ENCODE peak calls at places on chromosomes 5 and 9, in five cellular contexts. I, O, R, U and J are unnamed samples.
A peak's percentile ranks its signal among the peaks of the same experiment; 100 is the strongest.

GRCh38 chr5:63262191-63262981 is 683.8 kb downstream of the LRRC70 start:
- DNase-seq in I (no peak), O (peak; percentile 73), R (peak; percentile 72), U (peak; percentile 44), J (peak; percentile 42)

GRCh38 chr9:95385521-95385920 is 68.0 kb upstream of the FANCC start:
- DNase-seq in I (no peak), O (no peak), R (no peak), U (no peak), J (no peak)

GRCh38 chr9:89532478-89532877 is 34.6 kb upstream of the SEMA4D start:
- DNase-seq in I (no peak), O (no peak), R (no peak), U (no peak), J (no peak)

GRCh38 chr5:68141494-68141893 is 74.1 kb upstream of the PIK3R1 start:
- DNase-seq in I (no peak), O (peak; percentile 65), R (no peak), U (peak; percentile 83), J (peak; percentile 66)

GRCh38 chr5:5331838-5332237 is 90.6 kb upstream of the ICE1 start:
- DNase-seq in I (no peak), O (no peak), R (no peak), U (no peak), J (peak; percentile 44)

GRCh38 chr5:181189962-181190710 is 14.9 kb downstream of the TRIM7 start:
- DNase-seq in I (no peak), O (peak; percentile 35), R (no peak), U (no peak), J (no peak)

GRCh38 chr9:119273984-119274665 is 95.1 kb downstream of the BRINP1 start:
- DNase-seq in I (no peak), O (peak; percentile 60), R (peak; percentile 39), U (no peak), J (peak; percentile 52)

GRCh38 chr5:6450235-6450860 is 1.7 kb downstream of the UBE2QL1 start:
- DNase-seq in I (no peak), O (no peak), R (no peak), U (no peak), J (no peak)

GRCh38 chr5:143262393-143263174 is 140.9 kb downstream of the NR3C1 start:
- DNase-seq in I (no peak), O (peak; percentile 94), R (peak; percentile 91), U (peak; percentile 99), J (peak; percentile 88)

GRCh38 chr9:126397056-126397455 is 70.4 kb downstream of the MVB12B start:
- DNase-seq in I (no peak), O (no peak), R (peak; percentile 35), U (no peak), J (no peak)

GRCh38 chr9:113772121-113772885 is 103.8 kb upstream of the ZNF618 start:
- DNase-seq in I (no peak), O (peak; percentile 76), R (peak; percentile 24), U (peak; percentile 52), J (peak; percentile 70)

GRCh38 chr5:5573798-5574380 is 151.4 kb downstream of the ICE1 start:
- DNase-seq in I (no peak), O (no peak), R (no peak), U (no peak), J (no peak)

GRCh38 chr9:68974431-68974830 is 39.5 kb downstream of the PRKACG start:
- DNase-seq in I (no peak), O (no peak), R (no peak), U (no peak), J (no peak)

GRCh38 chr5:17343675-17344074 is 126.2 kb downstream of the BASP1 start:
- DNase-seq in I (no peak), O (peak; percentile 79), R (peak; percentile 85), U (peak; percentile 92), J (peak; percentile 84)

GRCh38 chr5:72611111-72611724 is 104.0 kb upstream of the ZNF366 start:
- DNase-seq in I (peak; percentile 81), O (peak; percentile 90), R (peak; percentile 43), U (peak; percentile 74), J (peak; percentile 49)

GRCh38 chr9:8718121-8718725 is 918.6 kb upstream of the DMAC1 start:
- DNase-seq in I (no peak), O (peak; percentile 1), R (no peak), U (peak; percentile 65), J (peak; percentile 86)

GRCh38 chr5:120366047-120366446 is 98.1 kb upstream of the PRR16 start:
- DNase-seq in I (no peak), O (peak; percentile 4), R (peak; percentile 54), U (peak; percentile 72), J (peak; percentile 30)

GRCh38 chr5:80745490-80745889 is 90.7 kb upstream of the DHFR start:
- DNase-seq in I (no peak), O (peak; percentile 40), R (peak; percentile 73), U (peak; percentile 67), J (peak; percentile 67)

GRCh38 chr9:127426756-127427155 is 2.6 kb downstream of the ZNF79 start:
- DNase-seq in I (no peak), O (no peak), R (peak; percentile 37), U (no peak), J (no peak)
- H3K4me2 ChIP-seq in I (no peak overlapping the region), O (no peak overlapping the region), R (peak overlapping the region; percentile 7), U (no peak overlapping the region), J (no peak overlapping the region)

DNA sequence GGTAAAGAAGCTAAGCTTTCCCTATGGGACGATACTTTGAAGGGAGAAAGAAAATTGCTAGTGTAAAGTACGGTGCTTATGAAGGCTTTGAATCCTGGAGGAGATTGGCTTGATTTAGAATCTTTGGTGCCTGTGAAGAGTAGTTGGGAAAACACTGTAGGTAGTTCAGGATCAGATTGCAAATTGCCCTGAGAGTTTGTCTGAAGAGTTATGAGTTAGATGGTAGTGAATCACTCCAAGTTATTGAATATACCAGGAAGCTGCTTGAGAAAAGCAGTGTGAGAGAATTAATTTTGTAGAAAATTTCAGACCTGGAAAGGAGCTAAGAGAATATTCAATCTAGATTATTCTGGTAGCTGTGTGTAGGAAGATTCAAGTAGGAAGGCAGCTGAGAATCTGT is 11.5 kb downstream of the MAN2A1 start:
- DNase-seq in I (no peak), O (peak; percentile 20), R (no peak), U (peak; percentile 45), J (no peak)
- H3K4me1 ChIP-seq in I (peaks cover 20% of the 10 kb centered on the region), O (peaks cover 20% of the 10 kb centered on the region), R (no peaks in the 10 kb centered on the region), U (peaks cover 3% of the 10 kb centered on the region), J (no peaks in the 10 kb centered on the region)

DNA sequence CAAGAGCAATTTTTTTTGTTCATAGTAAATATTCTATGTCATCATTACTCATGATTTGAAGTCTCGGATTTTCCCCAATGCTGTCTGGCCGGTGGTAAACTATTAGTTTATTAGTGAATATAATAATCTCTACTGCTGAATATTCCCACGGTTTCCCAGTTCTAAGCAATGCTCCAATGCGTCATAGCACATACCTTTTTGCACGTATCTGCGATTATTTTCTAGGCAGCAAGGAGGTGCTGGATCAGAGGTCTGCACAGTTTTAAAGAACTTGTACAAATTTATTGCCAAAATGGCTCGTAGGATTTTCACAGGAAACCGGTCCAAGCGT is 43.9 kb upstream of the TCF7 start:
- DNase-seq in I (no peak), O (peak; percentile 49), R (peak; percentile 69), U (peak; percentile 10), J (peak; percentile 16)
- H3K9ac ChIP-seq in I (no peak overlapping the region), O (peak overlapping the region; percentile 66), R (no peak overlapping the region), U (no peak overlapping the region), J (peak overlapping the region; percentile 71)

GRCh38 chr9:93136693-93137092 is 2.6 kb upstream of the NINJ1 start:
- DNase-seq in I (no peak), O (no peak), R (no peak), U (no peak), J (no peak)

GRCh38 chr9:93134740-93135444 is 841 bp upstream of the NINJ1 start:
- DNase-seq in I (no peak), O (no peak), R (no peak), U (peak; percentile 82), J (no peak)

GRCh38 chr9:93134018-93134739 is at the start of gene NINJ1:
- DNase-seq in I (peak; percentile 65), O (peak; percentile 88), R (peak; percentile 95), U (peak; percentile 60), J (peak; percentile 54)

GRCh38 chr9:93137362-93137761 is 3.3 kb upstream of the NINJ1 start:
- DNase-seq in I (no peak), O (no peak), R (no peak), U (no peak), J (no peak)

GRCh38 chr9:93136011-93136440 is 2.0 kb upstream of the NINJ1 start:
- DNase-seq in I (no peak), O (peak; percentile 71), R (no peak), U (peak; percentile 58), J (no peak)
- H3K4me2 ChIP-seq in I (no peak overlapping the region), O (no peak overlapping the region), R (no peak overlapping the region), U (no peak overlapping the region), J (no peak overlapping the region)

GRCh38 chr5:149826574-149826973 is 96.5 kb downstream of the PPARGC1B start:
- DNase-seq in I (no peak), O (no peak), R (no peak), U (peak; percentile 59), J (no peak)

GRCh38 chr5:149828161-149829011 is 98.3 kb downstream of the PPARGC1B start:
- DNase-seq in I (peak; percentile 86), O (peak; percentile 91), R (peak; percentile 89), U (peak; percentile 91), J (peak; percentile 77)

GRCh38 chr5:149827086-149827485 is 97.0 kb downstream of the PPARGC1B start:
- DNase-seq in I (no peak), O (no peak), R (no peak), U (no peak), J (no peak)

GRCh38 chr5:149829954-149830353 is 99.8 kb downstream of the PPARGC1B start:
- DNase-seq in I (no peak), O (no peak), R (no peak), U (no peak), J (no peak)

DNA sequence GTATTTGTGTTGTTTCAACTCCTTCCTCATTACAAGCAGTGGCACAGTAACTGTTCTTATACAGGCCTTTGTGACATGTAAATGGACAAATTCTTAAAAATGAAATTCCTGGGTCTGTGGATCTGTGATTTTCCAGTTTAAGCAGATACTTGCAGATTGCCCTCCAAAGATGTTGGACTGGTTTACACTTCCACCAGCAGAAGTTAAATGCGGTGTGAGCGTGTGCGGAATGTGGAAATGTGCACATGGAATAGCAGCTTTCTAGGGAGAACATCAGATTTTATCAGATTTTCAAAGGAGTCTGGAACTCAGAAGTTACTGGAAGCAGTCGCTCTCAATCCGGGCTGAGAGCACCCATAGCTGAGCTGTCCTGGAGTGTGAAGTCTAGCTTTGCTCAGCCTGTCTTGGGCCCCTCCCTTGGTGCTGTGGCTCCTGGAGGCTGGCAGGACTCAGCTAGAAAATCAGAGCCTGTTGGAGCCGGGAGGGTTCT is 97.4 kb downstream of the PPARGC1B start:
- DNase-seq in I (no peak), O (no peak), R (no peak), U (no peak), J (no peak)
- H3K4me1 ChIP-seq in I (no peaks in the 10 kb centered on the region), O (peaks cover 4% of the 10 kb centered on the region), R (no peaks in the 10 kb centered on the region), U (no peaks in the 10 kb centered on the region), J (no peaks in the 10 kb centered on the region)

GRCh38 chr5:55226934-55227737 is at the start of gene MCIDAS:
- DNase-seq in I (peak; percentile 81), O (peak; percentile 70), R (peak; percentile 72), U (peak; percentile 6), J (no peak)
- H3K9ac ChIP-seq in I (no peak within 1 kb of the TSS), O (peak within 1 kb of the TSS; percentile 11), R (no peak within 1 kb of the TSS), U (no peak within 1 kb of the TSS), J (no peak within 1 kb of the TSS)